ENCODE peak calls at places on chromosomes 7 and 10, in six cellular contexts. Q, N, L, M, Z and V are unnamed samples. For H3K4me1, the result is how much of the 10 kb centered on the place peaks cover.

GRCh38 chr10:119343001-119343601 is 135.7 kb downstream of the GRK5 start:
- DNase-seq in Q (no peak), N (no peak), L (no peak), M (peak), Z (no peak), V (no peak)

GRCh38 chr7:70446448-70447143 is 685.3 kb upstream of the GALNT17 start:
- DNase-seq in Q (no peak), N (no peak), L (no peak), M (no peak), Z (no peak), V (no peak)

GRCh38 chr10:29635711-29636144 is 957 bp upstream of the SVIL start:
- DNase-seq in Q (no peak), N (no peak), L (no peak), M (peak), Z (no peak), V (no peak)

GRCh38 chr7:18675579-18675978 is 180.0 kb downstream of the HDAC9 start:
- DNase-seq in Q (no peak), N (no peak), L (no peak), M (no peak), Z (no peak), V (no peak)

GRCh38 chr10:96998329-96998888 is 166.3 kb downstream of the LCOR start:
- DNase-seq in Q (no peak), N (no peak), L (no peak), M (no peak), Z (no peak), V (no peak)

GRCh38 chr7:151277631-151278030 is 29.1 kb upstream of the SMARCD3 start:
- DNase-seq in Q (no peak), N (no peak), L (no peak), M (peak), Z (no peak), V (no peak)

GRCh38 chr10:70682920-70683600 is 10.8 kb downstream of the ADAMTS14 start:
- DNase-seq in Q (no peak), N (no peak), L (no peak), M (no peak), Z (no peak), V (no peak)

GRCh38 chr7:5532520-5533335 is 109.1 kb upstream of the TNRC18 start:
- DNase-seq in Q (peak), N (peak), L (peak), M (peak), Z (peak), V (no peak)

GRCh38 chr7:94314526-94314925 is 80.2 kb upstream of the COL1A2 start:
- DNase-seq in Q (no peak), N (no peak), L (no peak), M (no peak), Z (no peak), V (no peak)

GRCh38 chr7:113797420-113797995 is 121.3 kb downstream of the PPP1R3A start:
- DNase-seq in Q (no peak), N (no peak), L (no peak), M (no peak), Z (no peak), V (no peak)

GRCh38 chr10:79310217-79310865 is 36.9 kb upstream of the PPIF start:
- DNase-seq in Q (no peak), N (no peak), L (no peak), M (no peak), Z (no peak), V (no peak)

GRCh38 chr7:77409005-77409738 is 7.0 kb downstream of the GSAP start:
- DNase-seq in Q (no peak), N (no peak), L (no peak), M (no peak), Z (no peak), V (no peak)

GRCh38 chr7:42244828-42245227 is 7.8 kb upstream of the GLI3 start:
- DNase-seq in Q (no peak), N (no peak), L (no peak), M (no peak), Z (no peak), V (no peak)

GRCh38 chr7:133009853-133010252 is 72.0 kb downstream of the CHCHD3 start:
- DNase-seq in Q (no peak), N (no peak), L (no peak), M (no peak), Z (no peak), V (no peak)

GRCh38 chr7:40881405-40881926 is 746.7 kb downstream of the SUGCT start:
- DNase-seq in Q (no peak), N (no peak), L (no peak), M (no peak), Z (no peak), V (no peak)

GRCh38 chr10:43100366-43100765 is 23.5 kb downstream of the RET start:
- DNase-seq in Q (no peak), N (no peak), L (no peak), M (no peak), Z (no peak), V (no peak)

GRCh38 chr10:44261710-44262455 is 123.0 kb downstream of the CXCL12 start:
- DNase-seq in Q (no peak), N (no peak), L (no peak), M (no peak), Z (no peak), V (no peak)

GRCh38 chr10:132595850-132596249 is 58.3 kb downstream of the INPP5A start:
- DNase-seq in Q (no peak), N (no peak), L (no peak), M (no peak), Z (no peak), V (no peak)
- H3K4me1 ChIP-seq in Q (under half), N (half or more), L (under half), M (under half), Z (under half), V (under half)

DNA sequence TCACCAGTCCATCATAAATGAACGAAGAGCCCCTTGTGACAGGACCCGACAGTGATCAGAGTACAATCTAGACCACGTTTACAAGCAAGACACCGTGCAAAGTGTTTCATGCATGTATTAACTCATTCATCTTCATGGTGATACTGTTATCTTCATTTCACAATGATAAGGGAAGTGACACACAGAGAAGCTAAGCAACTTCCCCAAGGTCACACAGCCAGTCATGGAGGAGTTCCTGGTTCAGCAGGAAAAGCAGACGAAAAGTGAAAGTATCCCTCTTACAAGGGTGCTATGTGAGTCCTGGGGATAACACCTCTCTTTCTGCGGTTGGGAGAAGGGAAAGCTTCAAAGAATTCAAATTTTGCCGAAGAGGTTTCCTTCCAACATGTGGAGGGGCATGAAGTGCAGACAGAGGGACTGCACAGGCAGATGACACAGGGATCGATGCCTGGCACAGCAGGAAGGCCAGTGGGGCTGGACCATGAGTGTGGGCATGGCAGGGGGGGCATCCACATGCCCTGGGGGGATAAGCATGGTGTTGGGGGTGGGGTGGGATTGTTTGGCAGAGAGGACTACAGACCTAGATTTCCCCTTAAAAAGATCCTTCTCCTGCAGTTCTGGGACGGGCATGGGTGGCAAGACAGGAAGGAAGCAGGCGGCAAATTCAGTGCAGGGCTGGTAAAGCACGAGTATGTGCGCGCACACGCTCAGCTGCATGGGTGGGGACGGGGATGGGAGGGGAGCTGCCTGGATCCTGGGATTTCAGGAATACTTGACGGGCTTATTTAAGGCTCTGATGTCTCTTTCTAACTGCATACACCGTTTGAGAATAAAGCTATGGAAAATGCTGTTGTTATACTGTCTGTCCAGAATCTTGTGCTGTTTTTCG is 33.5 kb upstream of the DDC start:
- DNase-seq in Q (no peak), N (no peak), L (no peak), M (no peak), Z (no peak), V (no peak)
- H3K4me1 ChIP-seq in Q (under half), N (under half), L (under half), M (under half), Z (under half), V (under half)

GRCh38 chr10:4770766-4771553 is 55.0 kb upstream of the AKR1E2 start:
- DNase-seq in Q (no peak), N (no peak), L (no peak), M (no peak), Z (no peak), V (no peak)
- H3K4me1 ChIP-seq in Q (under half), N (under half), L (under half), M (half or more), Z (under half), V (under half)

DNA sequence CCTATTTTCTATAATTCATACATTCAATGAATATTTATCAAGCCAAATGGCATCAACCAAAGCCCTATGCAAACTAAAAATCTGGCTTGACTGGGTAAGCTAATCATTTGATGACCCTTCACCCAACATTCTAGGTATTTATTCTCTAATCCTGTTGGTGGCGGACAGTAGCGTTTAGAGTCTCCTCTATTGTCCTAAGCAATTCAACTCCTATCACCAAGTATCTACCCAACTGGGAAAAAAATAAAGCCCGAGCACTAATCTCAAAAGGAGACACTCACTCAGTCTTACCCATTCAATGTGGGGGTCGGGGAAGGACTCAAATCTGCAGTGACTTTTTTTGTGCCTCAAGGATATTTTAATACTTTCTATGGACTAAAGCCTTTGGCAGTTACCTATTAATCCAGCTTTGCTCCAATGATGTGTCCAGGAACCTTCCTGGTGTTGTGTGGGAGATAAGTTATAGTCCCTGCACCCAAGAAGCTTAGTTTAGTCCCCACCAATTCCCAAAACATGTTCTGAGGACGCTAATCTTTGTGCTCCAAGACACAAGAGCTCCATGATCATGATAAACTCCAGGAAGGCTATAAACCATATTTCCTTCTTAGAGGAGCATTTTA is 30.6 kb downstream of the DNMBP start:
- DNase-seq in Q (no peak), N (no peak), L (no peak), M (no peak), Z (no peak), V (no peak)
- H3K4me1 ChIP-seq in Q (under half), N (under half), L (under half), M (half or more), Z (under half), V (under half)

DNA sequence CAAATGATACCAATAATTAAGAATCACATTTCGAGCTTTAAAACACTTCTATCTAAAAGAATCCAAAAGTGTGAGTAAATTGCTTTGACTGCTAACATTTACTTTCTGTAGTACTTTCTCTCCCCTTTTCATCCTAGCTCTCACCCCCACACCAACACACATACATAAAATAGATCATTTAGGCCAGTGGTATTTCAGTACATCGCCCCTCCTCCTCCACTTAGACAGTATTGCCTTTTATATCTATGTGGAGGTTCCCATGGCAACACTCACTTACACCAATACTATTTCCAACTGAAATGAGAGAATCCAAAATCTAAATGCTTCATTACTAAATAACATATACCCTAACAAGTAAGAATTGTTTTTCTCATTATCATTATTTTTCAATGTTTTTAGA is 58.9 kb downstream of the HIBADH start:
- DNase-seq in Q (no peak), N (no peak), L (no peak), M (no peak), Z (no peak), V (no peak)
- H3K4me1 ChIP-seq in Q (under half), N (under half), L (under half), M (under half), Z (under half), V (under half)

GRCh38 chr10:101061814-101062230 is at the start of gene KAZALD1:
- DNase-seq in Q (no peak), N (no peak), L (no peak), M (no peak), Z (no peak), V (no peak)
- H3K4me1 ChIP-seq in Q (under half), N (half or more), L (under half), M (under half), Z (under half), V (under half)

GRCh38 chr7:92826258-92827004 is 9.9 kb downstream of the CDK6 start:
- DNase-seq in Q (no peak), N (no peak), L (no peak), M (no peak), Z (no peak), V (no peak)
- H3K4me1 ChIP-seq in Q (under half), N (under half), L (under half), M (under half), Z (under half), V (under half)

DNA sequence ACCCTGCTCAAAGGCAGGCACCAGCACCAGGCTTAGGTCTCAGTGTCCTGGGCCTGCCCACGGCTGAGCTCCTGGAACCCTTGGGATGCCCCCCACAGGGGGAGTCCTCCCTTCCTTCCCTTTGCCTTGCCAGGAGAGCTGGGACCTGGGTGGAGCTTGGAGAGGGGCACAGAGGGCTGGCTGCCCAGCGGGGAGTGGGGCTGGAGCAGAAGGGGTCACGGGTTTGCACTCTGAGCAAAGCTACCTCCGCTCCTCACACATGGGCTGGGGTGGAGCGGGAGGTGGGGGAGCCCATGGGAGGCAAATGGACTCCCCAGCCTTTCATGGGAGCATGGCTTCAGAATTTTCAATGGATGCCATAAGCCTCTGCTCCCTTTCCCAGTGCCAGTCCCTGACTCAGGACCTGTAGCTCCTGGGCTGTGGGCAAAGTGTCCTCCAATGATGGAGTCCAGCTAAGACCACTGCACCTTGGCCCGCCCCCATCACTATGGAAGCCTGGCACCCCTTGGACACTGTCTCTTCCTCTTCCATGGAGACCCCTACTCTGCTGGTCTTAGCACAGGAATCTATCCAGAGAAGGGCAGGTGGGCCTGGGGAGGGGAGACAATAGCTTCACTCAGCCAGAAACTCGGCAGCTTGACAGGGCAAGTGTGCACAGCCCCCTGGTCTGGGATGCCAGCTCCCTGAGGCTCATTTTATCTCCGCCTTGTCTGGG is 39.9 kb downstream of the LDB3 start:
- DNase-seq in Q (no peak), N (no peak), L (no peak), M (no peak), Z (no peak), V (no peak)
- H3K4me1 ChIP-seq in Q (under half), N (under half), L (under half), M (under half), Z (under half), V (under half)